ENCODE peak calls at places on chromosomes 11 and 22, in eight cellular contexts. K is mammary epithelial cell, A is breast epithelium, Y is lung, J is HFF-Myc, Z is MM.1S, D is OCI-LY7, F is cardiac fibroblast. N is an unnamed sample.
A peak's percentile ranks its signal among the peaks of the same experiment; 100 is the strongest.

GRCh38 chr11:45896392-45897068 is 10.5 kb downstream of the FREY1 start:
- DNase-seq in Z (no peak), Y (no peak), K (no peak), A (no peak), D (no peak), F (no peak), J (no peak), N (no peak)

GRCh38 chr11:20474176-20474950 is 86.8 kb downstream of the PRMT3 start:
- DNase-seq in K (peak; percentile 2), A (no peak), J (no peak), F (no peak), D (no peak), Y (no peak), Z (no peak), N (no peak)

GRCh38 chr11:27678242-27678641 is 22.0 kb downstream of the BDNF start:
- DNase-seq in F (no peak), Z (no peak), A (no peak), J (no peak), Y (no peak), K (no peak), D (no peak), N (no peak)

GRCh38 chr22:49039625-49040024 is 788.0 kb downstream of the BRD1 start:
- DNase-seq in J (no peak), Y (no peak), F (no peak), D (no peak), A (no peak), Z (no peak), K (no peak), N (no peak)

GRCh38 chr11:103875855-103876510 is 160.5 kb upstream of the DDI1 start:
- DNase-seq in J (no peak), D (peak; percentile 70), Z (peak; percentile 78), F (no peak), K (no peak), A (no peak), Y (no peak), N (no peak)

GRCh38 chr11:70191495-70192140 is 11.5 kb upstream of the FADD start:
- DNase-seq in F (peak; percentile 67), J (no peak), Y (peak; percentile 72), D (no peak), Z (peak; percentile 61), K (peak; percentile 56), A (peak; percentile 52), N (peak; percentile 72)

GRCh38 chr11:79100093-79100704 is 340.6 kb downstream of the TENM4 start:
- DNase-seq in Z (peak; percentile 52), K (peak; percentile 26), J (no peak), Y (peak; percentile 45), A (no peak), D (peak; percentile 53), F (peak; percentile 77), N (peak; percentile 78)

GRCh38 chr11:6505577-6506240 is 8.6 kb downstream of the DNHD1 start:
- DNase-seq in J (peak; percentile 45), Y (no peak), K (peak; percentile 65), D (peak; percentile 65), A (no peak), Z (peak; percentile 27), F (peak; percentile 72), N (peak; percentile 80)

GRCh38 chr22:36198936-36199616 is 2.5 kb downstream of the APOL4 start:
- DNase-seq in A (no peak), K (no peak), J (no peak), F (no peak), D (no peak), Z (no peak), Y (no peak), N (no peak)

GRCh38 chr22:32996702-32997101 is 61.5 kb downstream of the SYN3 start:
- DNase-seq in K (peak; percentile 83), D (no peak), J (no peak), F (peak; percentile 8), A (no peak), Y (peak; percentile 63), Z (no peak), N (no peak)

GRCh38 chr11:66189031-66189745 is 79.3 kb upstream of the RAB1B start:
- DNase-seq in J (no peak), D (no peak), Z (no peak), Y (no peak), K (no peak), F (no peak), A (no peak), N (no peak)

GRCh38 chr11:76738618-76739220 is 44.4 kb upstream of the TSKU start:
- DNase-seq in Y (no peak), D (no peak), K (no peak), Z (no peak), J (no peak), A (no peak), F (no peak), N (no peak)

GRCh38 chr11:73972620-73973449 is 9.8 kb downstream of the UCP2 start:
- DNase-seq in D (peak; percentile 30), F (no peak), A (no peak), K (no peak), Z (no peak), J (no peak), Y (no peak), N (no peak)

GRCh38 chr11:111641339-111642015 is 39.2 kb downstream of the SIK2 start:
- DNase-seq in K (no peak), D (no peak), Z (no peak), Y (no peak), F (no peak), A (no peak), J (no peak), N (no peak)

GRCh38 chr22:31588970-31589675 is 72.9 kb downstream of the PISD start:
- DNase-seq in Y (no peak), D (no peak), F (no peak), K (no peak), J (no peak), Z (no peak), A (no peak), N (no peak)

DNA sequence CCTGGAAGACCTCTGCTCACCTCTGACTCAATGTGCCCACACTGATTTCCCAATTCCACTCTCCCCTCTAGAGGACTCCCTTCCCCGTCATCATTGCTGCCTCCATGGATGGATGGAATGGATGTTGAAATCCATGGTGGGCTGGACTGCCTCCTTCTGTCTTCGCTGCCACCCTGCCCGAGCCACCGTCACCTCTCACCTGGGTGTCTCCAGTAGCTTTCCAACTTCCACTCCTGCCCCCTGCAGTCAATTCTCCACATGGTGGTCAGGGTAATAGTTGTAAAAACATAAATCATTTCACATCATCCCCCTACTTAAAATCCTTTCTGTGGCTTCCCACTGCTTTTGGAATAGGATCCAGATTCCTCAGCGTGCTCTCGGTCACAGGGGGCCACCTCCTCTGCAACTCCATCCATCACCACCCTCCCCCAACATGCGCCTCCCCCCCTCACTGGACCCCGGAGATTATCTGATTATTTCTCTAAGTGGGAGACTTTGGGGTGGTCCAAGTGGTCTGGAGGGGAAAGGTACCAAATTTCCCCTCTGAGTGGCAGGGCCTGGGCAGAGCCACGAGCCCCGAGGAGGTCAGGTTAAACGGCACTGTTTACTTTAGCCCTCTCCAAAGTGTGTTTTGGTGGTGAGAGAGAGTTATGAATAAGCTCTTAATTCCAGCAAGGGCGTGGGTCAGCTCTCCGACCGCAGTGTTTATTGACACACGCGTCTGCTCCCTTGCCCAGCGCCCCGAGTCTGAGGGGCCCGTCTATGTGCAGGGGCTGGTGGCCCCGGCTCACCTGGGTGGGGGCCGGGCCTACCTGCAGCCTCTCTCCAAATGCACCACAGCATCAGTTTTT is 313.7 kb downstream of the MN1 start:
- DNase-seq in K (no peak), D (no peak), F (no peak), A (no peak), Z (no peak), Y (no peak), J (no peak), N (no peak)
- TF ChIP-seq CTCF in K (no peak), D (no peak), F (no peak), A (no peak), Z (no peak), Y (no peak), J (no peak), N (no peak)

GRCh38 chr22:17999851-18000250 is 24.5 kb downstream of the MICAL3 start:
- DNase-seq in D (no peak), A (no peak), J (no peak), F (no peak), Z (peak; percentile 62), Y (no peak), K (peak; percentile 63), N (no peak)
- H3K4me3 ChIP-seq in D (peak overlapping the region; percentile 91), A (peak overlapping the region; percentile 94), J (peak overlapping the region; percentile 73), F (no peak overlapping the region), Z (peak overlapping the region; percentile 88), Y (no peak overlapping the region), K (peak overlapping the region; percentile 79), N (peak overlapping the region; percentile 86)

DNA sequence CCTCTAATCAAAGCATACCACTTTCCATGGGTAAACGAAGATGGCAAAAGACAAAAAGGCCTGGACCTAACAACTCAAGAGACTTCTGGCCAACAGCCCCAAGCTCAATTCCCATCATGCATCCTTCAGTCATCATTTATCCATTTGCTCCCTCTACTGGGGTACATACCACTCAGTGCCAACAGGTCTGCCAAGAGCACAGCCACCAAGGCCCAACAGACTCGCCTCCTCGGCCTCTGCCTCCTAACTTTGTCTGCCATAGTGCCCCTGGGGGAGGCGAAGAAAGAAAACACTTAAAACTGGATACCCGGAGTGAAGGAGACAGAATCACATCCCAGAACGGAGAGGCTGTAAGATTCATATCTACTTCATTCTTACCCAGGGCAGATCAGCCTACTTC is 1.1 kb downstream of the HYOU1 start:
- DNase-seq in K (peak; percentile 39), D (peak; percentile 59), Z (peak; percentile 41), F (peak; percentile 50), Y (no peak), J (no peak), A (no peak), N (no peak)
- TF ChIP-seq CTCF in K (no peak), D (peak; percentile 65), Z (peak; percentile 27), F (peak; percentile 12), Y (no peak), J (peak; percentile 29), A (no peak), N (peak; percentile 22)

GRCh38 chr11:67301313-67301921 is 1.9 kb upstream of the SSH3 start:
- DNase-seq in K (no peak), A (no peak), Y (no peak), F (no peak), J (no peak), Z (no peak), D (no peak), N (no peak)
- H3K4me3 ChIP-seq in K (no peak overlapping the region), A (no peak overlapping the region), Y (no peak overlapping the region), F (no peak overlapping the region), J (no peak overlapping the region), Z (no peak overlapping the region), D (no peak overlapping the region), N (no peak overlapping the region)

GRCh38 chr22:38943181-38943580 is 14.2 kb upstream of the APOBEC3A start:
- DNase-seq in J (no peak), K (no peak), Y (no peak), D (no peak), F (no peak), A (peak; percentile 6), Z (no peak), N (no peak)
- TF ChIP-seq CTCF in J (no peak), K (peak; percentile 2), Y (no peak), D (no peak), F (no peak), A (no peak), Z (no peak), N (no peak)